ENCODE peak calls at places on chromosomes 11 and 22, in nine cellular contexts. M is H1, E is SK-N-SH, Y is HCT116, X is esophagus muscularis mucosa, T is sigmoid colon, P is prostate gland, B is HepG2, I is HL-60. W is an unnamed sample.

GRCh38 chr11:72760543-72761400 is 8.6 kb upstream of the ARAP1 start:
- DNase-seq in I (peak; percentile 37), M (no peak), B (no peak), P (no peak), E (no peak), Y (no peak), X (no peak), T (no peak), W (no peak)

GRCh38 chr22:37469416-37470086 is 16.6 kb downstream of the MFNG start:
- DNase-seq in E (no peak), Y (no peak), X (no peak), I (no peak), M (no peak), T (no peak), B (no peak), P (no peak), W (no peak)

GRCh38 chr11:92846542-92847125 is 122.8 kb upstream of the MTNR1B start:
- DNase-seq in X (no peak), P (no peak), E (no peak), I (no peak), T (no peak), Y (no peak), B (no peak), M (no peak), W (no peak)

GRCh38 chr22:17205432-17205831 is 13.8 kb downstream of the ADA2 start:
- DNase-seq in I (peak; percentile 14), P (no peak), E (no peak), X (no peak), Y (no peak), B (no peak), T (no peak), M (no peak), W (no peak)

GRCh38 chr22:48320671-48321515 is 1506.8 kb downstream of the BRD1 start:
- DNase-seq in X (no peak), M (no peak), P (no peak), E (no peak), B (no peak), I (no peak), T (peak; percentile 59), Y (no peak), W (no peak)

GRCh38 chr22:41672780-41673509 is 15.7 kb downstream of the SNU13 start:
- DNase-seq in I (no peak), Y (no peak), M (no peak), E (no peak), X (no peak), P (no peak), B (no peak), T (no peak), W (no peak)

GRCh38 chr11:21806508-21806907 is 386.4 kb upstream of the ANO5 start:
- DNase-seq in B (no peak), M (no peak), P (no peak), T (no peak), Y (no peak), I (no peak), E (no peak), X (no peak), W (no peak)

GRCh38 chr22:22657712-22658111 is 13.3 kb downstream of the GGTLC2 start:
- DNase-seq in T (no peak), B (no peak), P (no peak), Y (no peak), X (no peak), I (no peak), E (no peak), M (no peak), W (no peak)

GRCh38 chr22:37314315-37315046 is 32.2 kb downstream of the CYTH4 start:
- DNase-seq in I (peak; percentile 43), X (no peak), Y (no peak), B (no peak), P (no peak), T (no peak), E (no peak), M (no peak), W (no peak)

GRCh38 chr22:35399114-35399677 is 744 bp upstream of the MCM5 start:
- DNase-seq in M (no peak), Y (no peak), I (no peak), T (no peak), X (no peak), B (no peak), P (no peak), E (peak; percentile 76), W (no peak)

GRCh38 chr22:30195245-30196140 is 51.1 kb downstream of the LIF start:
- DNase-seq in I (no peak), P (no peak), Y (no peak), E (no peak), X (no peak), M (no peak), B (peak; percentile 40), T (no peak), W (peak; percentile 26)

GRCh38 chr11:46554205-46555162 is 39.3 kb downstream of the AMBRA1 start:
- DNase-seq in X (no peak), Y (peak; percentile 80), I (peak; percentile 12), E (no peak), M (no peak), B (peak; percentile 99), P (peak; percentile 56), T (no peak), W (no peak)

GRCh38 chr22:20204821-20205220 is 54.0 kb upstream of the CCDC188 start:
- DNase-seq in I (no peak), P (no peak), M (no peak), B (no peak), T (no peak), E (no peak), X (no peak), Y (no peak), W (no peak)

GRCh38 chr22:20205464-20205963 is 54.7 kb upstream of the CCDC188 start:
- DNase-seq in X (no peak), P (no peak), M (no peak), I (peak; percentile 27), B (no peak), Y (no peak), E (no peak), T (no peak), W (no peak)

GRCh38 chr22:20207277-20208025 is 56.6 kb upstream of the CCDC188 start:
- DNase-seq in B (no peak), M (no peak), T (no peak), Y (no peak), E (no peak), P (no peak), X (no peak), I (no peak), W (no peak)

GRCh38 chr22:20206709-20207215 is 55.9 kb upstream of the CCDC188 start:
- DNase-seq in T (no peak), X (no peak), M (no peak), E (no peak), Y (no peak), B (no peak), P (no peak), I (no peak), W (no peak)

DNA sequence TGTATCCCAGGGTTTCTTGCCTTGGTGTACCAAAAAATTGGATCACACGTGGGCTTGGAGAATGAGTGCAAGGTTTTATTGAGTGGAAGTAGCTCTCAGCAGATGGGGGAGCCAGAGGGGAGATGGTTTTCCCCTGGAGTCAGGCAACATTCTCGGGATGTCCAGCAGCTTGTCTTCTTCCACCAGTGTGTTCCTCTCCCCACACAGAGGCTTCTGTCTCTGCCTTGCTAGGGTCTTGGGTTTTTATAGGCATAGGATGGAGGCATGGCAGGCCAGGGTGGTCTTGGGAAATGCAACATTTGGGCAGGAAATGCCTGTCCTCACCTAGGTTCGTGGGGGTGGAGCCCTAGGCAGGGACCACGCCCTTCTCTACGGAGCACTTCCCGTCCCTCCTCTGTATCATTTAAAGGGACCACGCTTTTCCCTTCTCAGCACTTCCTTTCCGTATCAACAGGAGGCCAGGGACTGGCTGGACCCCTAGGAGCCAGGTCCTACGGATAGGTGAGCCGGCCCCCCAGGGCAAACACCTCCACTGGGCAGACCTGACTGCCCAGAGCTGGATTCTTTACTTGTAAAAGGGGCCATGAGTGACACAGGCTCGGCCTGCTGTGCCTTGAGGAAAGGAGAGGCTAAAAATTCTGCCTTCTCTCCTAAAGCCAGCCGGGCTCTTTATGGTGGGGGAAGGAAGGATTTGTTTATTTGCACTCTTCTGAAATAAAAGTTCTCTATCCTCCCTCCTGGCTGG is 55.3 kb upstream of the CCDC188 start:
- DNase-seq in Y (peak; percentile 75), B (peak; percentile 37), I (peak; percentile 80), E (no peak), T (peak; percentile 74), P (peak; percentile 46), M (no peak), X (no peak), W (no peak)
- TF ChIP-seq POLR2AphosphoS5 in Y (peak; percentile 68), B (no peak), I (no peak), E (no peak), T (no peak), P (peak; percentile 72), M (no peak), X (peak; percentile 62), W (no peak)

GRCh38 chr22:19480789-19481188 is 1.1 kb downstream of the CDC45 start:
- DNase-seq in T (no peak), Y (no peak), X (no peak), I (no peak), M (no peak), P (no peak), B (no peak), E (no peak), W (no peak)
- H3K4me3 ChIP-seq in T (no peak overlapping the region), Y (peak overlapping the region; percentile 91), X (no peak overlapping the region), I (peak overlapping the region; percentile 100), M (peak overlapping the region; percentile 93), P (no peak overlapping the region), B (peak overlapping the region; percentile 71), E (peak overlapping the region; percentile 95), W (no peak overlapping the region)

GRCh38 chr11:607971-608659 is 7.6 kb downstream of the IRF7 start:
- DNase-seq in M (no peak), B (no peak), Y (no peak), T (no peak), X (no peak), I (no peak), E (no peak), P (no peak), W (no peak)
- TF ChIP-seq POLR2AphosphoS5 in M (no peak), B (no peak), Y (no peak), T (no peak), X (no peak), I (no peak), E (no peak), P (no peak), W (no peak)

GRCh38 chr11:69297225-69297925 is 3.4 kb downstream of the MYEOV start:
- DNase-seq in X (peak; percentile 97), Y (peak; percentile 97), P (peak; percentile 64), I (peak; percentile 98), B (peak; percentile 89), T (peak; percentile 93), M (no peak), E (peak; percentile 89), W (peak; percentile 91)

GRCh38 chr11:69295995-69296889 is 2.3 kb downstream of the MYEOV start:
- DNase-seq in X (no peak), Y (no peak), T (peak; percentile 82), M (no peak), I (peak; percentile 89), P (no peak), E (no peak), B (peak; percentile 80), W (no peak)

GRCh38 chr11:69295079-69295994 is 1.4 kb downstream of the MYEOV start:
- DNase-seq in M (no peak), I (no peak), Y (no peak), E (no peak), X (no peak), T (no peak), B (no peak), P (no peak), W (no peak)

GRCh38 chr11:69297926-69298777 is 4.2 kb downstream of the MYEOV start:
- DNase-seq in E (no peak), M (no peak), P (peak; percentile 20), I (peak; percentile 85), X (no peak), T (peak; percentile 83), Y (peak; percentile 78), B (peak; percentile 78), W (peak; percentile 70)

GRCh38 chr11:69296890-69297224 is 2.9 kb downstream of the MYEOV start:
- DNase-seq in P (no peak), T (no peak), X (no peak), M (no peak), Y (no peak), I (no peak), E (no peak), B (no peak), W (no peak)
- H3K4me3 ChIP-seq in P (no peak overlapping the region), T (no peak overlapping the region), X (peak overlapping the region; percentile 26), M (no peak overlapping the region), Y (peak overlapping the region; percentile 97), I (no peak overlapping the region), E (no peak overlapping the region), B (peak overlapping the region; percentile 18), W (no peak overlapping the region)